ENCODE peak calls at places on chromosomes 6 and 20, in seven cellular contexts. One of them, this sample, is unnamed.

GRCh38 chr6:15417811-15418210 is 171.9 kb downstream of the JARID2 start:
- DNase-seq in ovary: no peak
- DNase-seq in HCT116: no peak
- DNase-seq in PC-9: peak
- DNase-seq in K562: no peak
- DNase-seq in Panc1: no peak
- DNase-seq in pancreas: no peak
- DNase-seq in this sample: no peak

GRCh38 chr6:153526479-153526878 is 395.4 kb upstream of the RGS17 start:
- DNase-seq in Panc1: no peak
- DNase-seq in PC-9: no peak
- DNase-seq in ovary: no peak
- DNase-seq in K562: no peak
- DNase-seq in pancreas: no peak
- DNase-seq in HCT116: no peak
- DNase-seq in this sample: no peak

GRCh38 chr20:57250607-57251343 is 15.7 kb downstream of the BMP7 start:
- DNase-seq in Panc1: no peak
- DNase-seq in ovary: no peak
- DNase-seq in K562: no peak
- DNase-seq in HCT116: no peak
- DNase-seq in PC-9: no peak
- DNase-seq in pancreas: no peak
- DNase-seq in this sample: peak

GRCh38 chr6:93418113-93418447 is 1.3 kb downstream of the EPHA7 start:
- DNase-seq in Panc1: no peak
- DNase-seq in ovary: no peak
- DNase-seq in PC-9: no peak
- DNase-seq in pancreas: no peak
- DNase-seq in K562: no peak
- DNase-seq in HCT116: no peak
- DNase-seq in this sample: no peak

GRCh38 chr20:38523697-38524096 is 51.1 kb downstream of the RALGAPB start:
- DNase-seq in pancreas: no peak
- DNase-seq in Panc1: no peak
- DNase-seq in K562: no peak
- DNase-seq in PC-9: no peak
- DNase-seq in ovary: no peak
- DNase-seq in HCT116: no peak
- DNase-seq in this sample: no peak

GRCh38 chr20:60428651-60429050 is 470.4 kb downstream of the CDH26 start:
- DNase-seq in ovary: no peak
- DNase-seq in Panc1: no peak
- DNase-seq in PC-9: no peak
- DNase-seq in HCT116: no peak
- DNase-seq in K562: no peak
- DNase-seq in pancreas: no peak
- DNase-seq in this sample: no peak

GRCh38 chr6:123489589-123489988 is 147.2 kb downstream of the TRDN start:
- DNase-seq in pancreas: no peak
- DNase-seq in Panc1: no peak
- DNase-seq in PC-9: no peak
- DNase-seq in K562: no peak
- DNase-seq in ovary: no peak
- DNase-seq in HCT116: no peak
- DNase-seq in this sample: no peak

GRCh38 chr20:31979713-31980426 is 11.9 kb downstream of the XKR7 start:
- DNase-seq in Panc1: no peak
- DNase-seq in ovary: no peak
- DNase-seq in pancreas: no peak
- DNase-seq in K562: no peak
- DNase-seq in HCT116: no peak
- DNase-seq in PC-9: no peak
- DNase-seq in this sample: no peak

GRCh38 chr6:102895683-102896082 is 1502.2 kb downstream of the GRIK2 start:
- DNase-seq in Panc1: no peak
- DNase-seq in pancreas: no peak
- DNase-seq in PC-9: no peak
- DNase-seq in ovary: no peak
- DNase-seq in K562: no peak
- DNase-seq in HCT116: no peak
- DNase-seq in this sample: no peak

GRCh38 chr6:30719356-30719755 is 796 bp upstream of the TUBB start:
- DNase-seq in PC-9: no peak
- DNase-seq in pancreas: no peak
- DNase-seq in ovary: no peak
- DNase-seq in K562: no peak
- DNase-seq in Panc1: no peak
- DNase-seq in HCT116: no peak
- DNase-seq in this sample: no peak

GRCh38 chr6:71194730-71195129 is 93.9 kb upstream of the OGFRL1 start:
- DNase-seq in K562: no peak
- DNase-seq in ovary: no peak
- DNase-seq in pancreas: no peak
- DNase-seq in PC-9: no peak
- DNase-seq in Panc1: no peak
- DNase-seq in HCT116: no peak
- DNase-seq in this sample: no peak

GRCh38 chr20:53642196-53643030 is 48.8 kb upstream of the ZNF217 start:
- DNase-seq in PC-9: peak
- DNase-seq in K562: peak
- DNase-seq in pancreas: peak
- DNase-seq in Panc1: no peak
- DNase-seq in HCT116: peak
- DNase-seq in ovary: no peak
- DNase-seq in this sample: no peak

GRCh38 chr6:139369568-139370046 is 4.8 kb downstream of the CITED2 start:
- DNase-seq in K562: no peak
- DNase-seq in pancreas: peak
- DNase-seq in ovary: no peak
- DNase-seq in PC-9: peak
- DNase-seq in Panc1: no peak
- DNase-seq in HCT116: no peak
- DNase-seq in this sample: peak

GRCh38 chr6:34317172-34317477 is 68.3 kb upstream of the SMIM29 start:
- DNase-seq in PC-9: no peak
- DNase-seq in HCT116: no peak
- DNase-seq in pancreas: no peak
- DNase-seq in ovary: no peak
- DNase-seq in Panc1: no peak
- DNase-seq in K562: no peak
- DNase-seq in this sample: no peak

GRCh38 chr6:169785566-169785965 is 34.1 kb downstream of the ERMARD start:
- DNase-seq in ovary: no peak
- DNase-seq in HCT116: no peak
- DNase-seq in PC-9: no peak
- DNase-seq in pancreas: peak
- DNase-seq in K562: no peak
- DNase-seq in Panc1: no peak
- DNase-seq in this sample: no peak

GRCh38 chr6:11762782-11763459 is 15.7 kb downstream of the ADTRP start:
- DNase-seq in K562: no peak
- DNase-seq in Panc1: no peak
- DNase-seq in ovary: no peak
- DNase-seq in HCT116: no peak
- DNase-seq in PC-9: no peak
- DNase-seq in pancreas: no peak
- DNase-seq in this sample: no peak

GRCh38 chr6:127053032-127053908 is 65.2 kb upstream of the RSPO3 start:
- DNase-seq in pancreas: no peak
- DNase-seq in HCT116: no peak
- DNase-seq in K562: no peak
- DNase-seq in PC-9: no peak
- DNase-seq in ovary: no peak
- DNase-seq in Panc1: no peak
- DNase-seq in this sample: no peak

GRCh38 chr6:84568971-84569370 is 195.4 kb downstream of the TBX18 start:
- DNase-seq in pancreas: no peak
- DNase-seq in PC-9: no peak
- DNase-seq in Panc1: no peak
- DNase-seq in K562: no peak
- DNase-seq in HCT116: peak
- DNase-seq in ovary: no peak
- DNase-seq in this sample: no peak

GRCh38 chr6:90179190-90180169 is 117.2 kb downstream of the BACH2 start:
- DNase-seq in pancreas: no peak
- DNase-seq in HCT116: no peak
- DNase-seq in K562: no peak
- DNase-seq in ovary: no peak
- DNase-seq in PC-9: no peak
- DNase-seq in Panc1: no peak
- DNase-seq in this sample: no peak

GRCh38 chr6:6678185-6678671 is 89.7 kb downstream of the LY86 start:
- DNase-seq in pancreas: no peak
- DNase-seq in ovary: no peak
- DNase-seq in HCT116: no peak
- DNase-seq in K562: peak
- DNase-seq in PC-9: peak
- DNase-seq in Panc1: no peak
- DNase-seq in this sample: no peak

GRCh38 chr6:17967668-17968067 is 19.8 kb downstream of the KIF13A start:
- DNase-seq in K562: no peak
- DNase-seq in HCT116: no peak
- DNase-seq in pancreas: no peak
- DNase-seq in Panc1: no peak
- DNase-seq in ovary: no peak
- DNase-seq in PC-9: no peak
- DNase-seq in this sample: no peak

DNA sequence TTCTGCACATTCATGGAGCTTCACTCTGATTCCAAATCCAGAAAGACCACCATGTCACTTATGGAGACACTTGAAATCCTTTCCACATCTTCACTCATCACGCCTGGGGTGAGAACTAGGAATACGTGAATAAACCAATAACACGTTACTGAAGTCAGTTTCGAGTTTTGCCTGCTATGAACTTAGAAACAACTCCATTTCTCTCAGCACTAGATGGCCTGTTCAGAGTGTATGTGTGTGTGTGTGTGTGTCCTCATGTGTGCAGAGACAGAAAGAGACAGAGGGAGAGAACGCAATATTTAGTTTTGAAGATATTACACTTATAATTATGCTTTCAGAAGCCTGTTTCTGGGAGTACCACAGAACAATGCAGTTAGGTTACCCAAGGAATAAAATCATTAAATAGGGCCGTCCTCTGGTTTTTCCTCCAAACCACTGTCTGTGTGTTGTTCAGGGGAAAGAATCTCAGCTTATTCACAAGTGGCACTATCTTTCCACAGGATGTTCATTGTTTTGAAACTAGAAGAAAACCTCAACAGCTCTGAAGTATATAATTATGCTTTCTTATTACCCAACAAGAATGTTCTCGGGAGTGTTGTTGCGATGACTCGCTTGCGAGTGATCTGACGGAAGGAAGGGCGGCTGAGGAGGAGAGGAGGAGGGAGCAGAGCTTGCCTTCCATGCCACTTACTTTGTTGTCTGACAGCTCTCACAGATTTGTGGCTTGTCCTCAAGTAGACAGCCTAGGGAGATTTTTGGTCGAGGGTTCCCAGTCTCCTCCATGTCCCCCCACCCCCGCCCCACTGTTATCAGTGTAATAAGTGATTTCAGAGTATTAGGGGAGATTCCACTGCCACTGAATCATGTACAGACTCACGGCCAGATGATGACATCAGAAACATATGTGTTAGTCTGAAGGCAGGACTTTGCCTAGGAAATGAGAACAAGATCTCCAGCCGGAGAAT is 80.9 kb upstream of the CCN6 start:
- DNase-seq in PC-9: peak
- DNase-seq in Panc1: peak
- DNase-seq in K562: no peak
- DNase-seq in ovary: peak
- DNase-seq in HCT116: no peak
- DNase-seq in pancreas: no peak
- DNase-seq in this sample: peak
- H3K4me3 ChIP-seq in PC-9: peak
- H3K4me3 ChIP-seq in Panc1: no peak
- H3K4me3 ChIP-seq in K562: no peak
- H3K4me3 ChIP-seq in ovary: peak
- H3K4me3 ChIP-seq in HCT116: peak
- H3K4me3 ChIP-seq in pancreas: no peak
- H3K4me3 ChIP-seq in this sample: peak

GRCh38 chr6:155201461-155202226 is 62.2 kb upstream of the CLDN20 start:
- DNase-seq in ovary: no peak
- DNase-seq in HCT116: peak
- DNase-seq in pancreas: no peak
- DNase-seq in K562: no peak
- DNase-seq in Panc1: peak
- DNase-seq in PC-9: peak
- DNase-seq in this sample: no peak
- H3K4me3 ChIP-seq in ovary: no peak
- H3K4me3 ChIP-seq in HCT116: peak
- H3K4me3 ChIP-seq in pancreas: no peak
- H3K4me3 ChIP-seq in K562: no peak
- H3K4me3 ChIP-seq in Panc1: peak
- H3K4me3 ChIP-seq in PC-9: no peak
- H3K4me3 ChIP-seq in this sample: no peak

DNA sequence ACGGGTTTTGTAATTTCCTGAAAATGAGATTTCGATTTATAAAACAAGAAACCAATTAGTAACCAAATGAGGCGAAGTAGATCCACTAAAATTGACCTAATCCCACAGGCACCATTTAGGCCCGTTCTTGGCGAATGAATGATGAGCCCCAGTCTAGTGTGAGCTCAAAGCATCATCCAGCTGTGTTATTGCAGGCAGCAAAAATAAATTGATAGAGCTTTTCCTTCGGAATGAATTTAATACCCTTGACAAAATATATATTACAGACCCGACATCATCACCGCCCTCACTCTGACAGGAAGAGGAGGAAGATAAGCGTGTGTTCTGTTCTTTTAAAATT is 7.9 kb downstream of the SIM1 start:
- DNase-seq in pancreas: no peak
- DNase-seq in K562: no peak
- DNase-seq in HCT116: no peak
- DNase-seq in Panc1: no peak
- DNase-seq in PC-9: no peak
- DNase-seq in ovary: no peak
- DNase-seq in this sample: no peak
- H3K4me3 ChIP-seq in pancreas: peak
- H3K4me3 ChIP-seq in K562: no peak
- H3K4me3 ChIP-seq in HCT116: no peak
- H3K4me3 ChIP-seq in Panc1: no peak
- H3K4me3 ChIP-seq in PC-9: no peak
- H3K4me3 ChIP-seq in ovary: no peak
- H3K4me3 ChIP-seq in this sample: no peak

GRCh38 chr6:62362097-62362496 is 76.1 kb upstream of the KHDRBS2 start:
- DNase-seq in K562: no peak
- DNase-seq in HCT116: no peak
- DNase-seq in PC-9: no peak
- DNase-seq in pancreas: no peak
- DNase-seq in ovary: no peak
- DNase-seq in Panc1: no peak
- DNase-seq in this sample: no peak

DNA sequence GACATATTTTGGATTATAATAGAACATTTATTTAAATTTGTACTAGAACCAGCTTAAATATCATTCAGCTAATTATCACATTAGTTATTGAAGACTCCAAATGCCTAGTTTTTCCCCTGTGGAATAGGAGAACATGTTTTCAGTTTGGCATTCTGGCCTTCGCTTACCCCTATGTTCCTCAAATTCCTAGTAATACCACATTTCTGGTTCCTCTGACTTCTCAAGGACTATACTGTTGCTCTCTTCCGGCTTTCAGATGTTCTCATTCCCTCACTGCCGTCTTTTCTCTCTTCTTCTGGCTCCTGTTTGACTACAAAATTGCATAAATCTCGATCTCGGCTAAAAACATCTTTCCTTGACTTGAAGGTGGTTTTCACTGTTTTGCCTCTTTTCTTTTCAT is 71.8 kb upstream of the KHDRBS2 start:
- DNase-seq in HCT116: no peak
- DNase-seq in PC-9: no peak
- DNase-seq in pancreas: no peak
- DNase-seq in ovary: no peak
- DNase-seq in K562: no peak
- DNase-seq in Panc1: no peak
- DNase-seq in this sample: no peak
- H3K4me3 ChIP-seq in HCT116: no peak
- H3K4me3 ChIP-seq in PC-9: no peak
- H3K4me3 ChIP-seq in pancreas: no peak
- H3K4me3 ChIP-seq in ovary: no peak
- H3K4me3 ChIP-seq in K562: no peak
- H3K4me3 ChIP-seq in Panc1: no peak
- H3K4me3 ChIP-seq in this sample: no peak

This sample was measured in SK-N-SH.